ENCODE peak calls at places on chromosomes 4 and X, in nine cellular contexts. Q is CD4-positive, alpha-beta memory T cell; Z is left cardiac atrium; T is CD8-positive, alpha-beta T cell; P is neuronal stem cell; R is ascending aorta; N is stimulated activated CD8-positive, alpha-beta memory T cell treated with anti-CD3 and anti-CD28 coated beads, Interleukin-15, amount 100 ng/mL, for 1 hour; F is amniotic stem cell; A is LoVo. W is an unnamed sample.

GRCh38 chr4:22099896-22100295 is 151.3 kb upstream of the KCNIP4 start:
- DNase-seq in Z (no peak), R (no peak), Q (no peak), P (no peak), F (peak; percentile 25), T (no peak), A (no peak), N (no peak), W (no peak)

GRCh38 chrX:153598541-153599191 is at the start of gene CCNQ:
- DNase-seq in Q (no peak), P (no peak), R (no peak), A (peak; percentile 1), N (no peak), T (no peak), Z (no peak), F (no peak), W (no peak)

GRCh38 chr4:66855956-66856355 is 689.3 kb downstream of the CENPC start:
- DNase-seq in Q (no peak), P (no peak), R (no peak), Z (no peak), N (no peak), T (no peak), F (no peak), A (no peak), W (no peak)

GRCh38 chrX:65509400-65509799 is 25.2 kb downstream of the LAS1L start:
- DNase-seq in R (no peak), A (no peak), Z (no peak), Q (no peak), F (no peak), P (no peak), T (no peak), N (no peak), W (no peak)

GRCh38 chr4:54439831-54440243 is 210.7 kb downstream of the PDGFRA start:
- DNase-seq in T (no peak), F (no peak), Z (peak; percentile 46), Q (no peak), R (peak; percentile 66), A (no peak), P (peak; percentile 5), N (no peak), W (no peak)

GRCh38 chr4:39613093-39613656 is 25.5 kb downstream of the SMIM14 start:
- DNase-seq in A (peak; percentile 45), T (no peak), R (no peak), P (no peak), Z (no peak), N (no peak), Q (no peak), F (no peak), W (no peak)

GRCh38 chrX:134186362-134187121 is 50.4 kb upstream of the CCDC160 start:
- DNase-seq in F (no peak), Q (peak; percentile 74), R (no peak), P (no peak), A (no peak), T (peak; percentile 63), N (no peak), Z (no peak), W (peak; percentile 0)

GRCh38 chrX:104113237-104113965 is 1.1 kb downstream of the ZCCHC18 start:
- DNase-seq in R (peak; percentile 75), N (peak; percentile 14), Q (peak; percentile 41), T (peak; percentile 59), F (peak; percentile 15), A (peak; percentile 43), Z (peak; percentile 45), P (peak; percentile 37), W (peak; percentile 18)

GRCh38 chrX:148459343-148459742 is 41.1 kb upstream of the AFF2 start:
- DNase-seq in T (no peak), R (no peak), Q (no peak), P (no peak), N (no peak), Z (no peak), F (no peak), A (no peak), W (no peak)

GRCh38 chrX:23803931-23804381 is 21.0 kb downstream of the SAT1 start:
- DNase-seq in T (no peak), Q (no peak), N (no peak), A (peak; percentile 58), P (no peak), R (peak; percentile 75), F (no peak), Z (peak; percentile 62), W (no peak)

GRCh38 chr4:86558799-86559198 is 35.3 kb upstream of the PTPN13 start:
- DNase-seq in A (peak; percentile 56), P (no peak), F (no peak), Z (no peak), R (no peak), N (no peak), T (no peak), Q (no peak), W (no peak)

GRCh38 chr4:159723341-159724048 is 620.6 kb downstream of the RAPGEF2 start:
- DNase-seq in R (no peak), T (no peak), Z (no peak), P (no peak), N (no peak), Q (no peak), A (no peak), F (no peak), W (no peak)

W was measured in activated CD4-positive, CD25-positive, alpha-beta regulatory T cell.